ENCODE peak calls at places on chromosomes 16 and 17, in nine cellular contexts. One of them, this sample, is unnamed.

GRCh38 chr16:66946974-66947301 is 11.6 kb downstream of the CES2 start:
- DNase-seq in AG10803: no peak
- DNase-seq in WTC11: no peak
- DNase-seq in transverse colon: no peak
- DNase-seq in B cell: no peak
- DNase-seq in HCT116: no peak
- DNase-seq in cardiac fibroblast: no peak
- DNase-seq in pancreas: no peak
- DNase-seq in PC-9: no peak
- DNase-seq in this sample: no peak

GRCh38 chr16:23398987-23399805 is 53.8 kb downstream of the COG7 start:
- DNase-seq in AG10803: no peak
- DNase-seq in WTC11: peak; percentile 82
- DNase-seq in transverse colon: no peak
- DNase-seq in B cell: no peak
- DNase-seq in HCT116: no peak
- DNase-seq in cardiac fibroblast: peak; percentile 9
- DNase-seq in pancreas: no peak
- DNase-seq in PC-9: no peak
- DNase-seq in this sample: no peak

GRCh38 chr16:86304868-86305267 is 205.5 kb upstream of the FOXF1 start:
- DNase-seq in AG10803: no peak
- DNase-seq in WTC11: no peak
- DNase-seq in transverse colon: no peak
- DNase-seq in B cell: no peak
- DNase-seq in HCT116: no peak
- DNase-seq in cardiac fibroblast: no peak
- DNase-seq in pancreas: no peak
- DNase-seq in PC-9: no peak
- DNase-seq in this sample: no peak

GRCh38 chr17:79985951-79986391 is 49.7 kb downstream of the TBC1D16 start:
- DNase-seq in AG10803: no peak
- DNase-seq in WTC11: no peak
- DNase-seq in transverse colon: no peak
- DNase-seq in B cell: no peak
- DNase-seq in HCT116: no peak
- DNase-seq in cardiac fibroblast: no peak
- DNase-seq in pancreas: peak; percentile 13
- DNase-seq in PC-9: no peak
- DNase-seq in this sample: no peak

GRCh38 chr17:81456091-81456490 is 56.5 kb downstream of the ACTG1 start:
- DNase-seq in AG10803: no peak
- DNase-seq in WTC11: no peak
- DNase-seq in transverse colon: no peak
- DNase-seq in B cell: no peak
- DNase-seq in HCT116: no peak
- DNase-seq in cardiac fibroblast: no peak
- DNase-seq in pancreas: no peak
- DNase-seq in PC-9: no peak
- DNase-seq in this sample: no peak

GRCh38 chr17:10172241-10172741 is 26.1 kb downstream of the GAS7 start:
- DNase-seq in AG10803: peak; percentile 75
- DNase-seq in WTC11: no peak
- DNase-seq in transverse colon: no peak
- DNase-seq in B cell: peak; percentile 53
- DNase-seq in HCT116: no peak
- DNase-seq in cardiac fibroblast: peak; percentile 25
- DNase-seq in pancreas: no peak
- DNase-seq in PC-9: no peak
- DNase-seq in this sample: peak; percentile 47

GRCh38 chr17:58384900-58385299 is 32.4 kb downstream of the RNF43 start:
- DNase-seq in AG10803: no peak
- DNase-seq in WTC11: no peak
- DNase-seq in transverse colon: no peak
- DNase-seq in B cell: no peak
- DNase-seq in HCT116: no peak
- DNase-seq in cardiac fibroblast: no peak
- DNase-seq in pancreas: no peak
- DNase-seq in PC-9: no peak
- DNase-seq in this sample: no peak

GRCh38 chr17:19762515-19762961 is 14.4 kb upstream of the ALDH3A1 start:
- DNase-seq in AG10803: peak; percentile 56
- DNase-seq in WTC11: peak; percentile 92
- DNase-seq in transverse colon: peak; percentile 60
- DNase-seq in B cell: peak; percentile 64
- DNase-seq in HCT116: no peak
- DNase-seq in cardiac fibroblast: peak; percentile 68
- DNase-seq in pancreas: no peak
- DNase-seq in PC-9: peak; percentile 79
- DNase-seq in this sample: peak; percentile 80

GRCh38 chr16:86962913-86963312 is 354.3 kb downstream of the C16orf95 start:
- DNase-seq in AG10803: no peak
- DNase-seq in WTC11: no peak
- DNase-seq in transverse colon: no peak
- DNase-seq in B cell: no peak
- DNase-seq in HCT116: no peak
- DNase-seq in cardiac fibroblast: no peak
- DNase-seq in pancreas: no peak
- DNase-seq in PC-9: no peak
- DNase-seq in this sample: no peak

GRCh38 chr16:57834936-57835335 is 32.6 kb upstream of the KIFC3 start:
- DNase-seq in AG10803: no peak
- DNase-seq in WTC11: no peak
- DNase-seq in transverse colon: no peak
- DNase-seq in B cell: no peak
- DNase-seq in HCT116: no peak
- DNase-seq in cardiac fibroblast: no peak
- DNase-seq in pancreas: no peak
- DNase-seq in PC-9: no peak
- DNase-seq in this sample: no peak

GRCh38 chr17:79393358-79394038 is 217.4 kb downstream of the RBFOX3 start:
- DNase-seq in AG10803: peak; percentile 45
- DNase-seq in WTC11: peak; percentile 93
- DNase-seq in transverse colon: peak; percentile 80
- DNase-seq in B cell: peak; percentile 77
- DNase-seq in HCT116: peak; percentile 37
- DNase-seq in cardiac fibroblast: peak; percentile 75
- DNase-seq in pancreas: peak; percentile 93
- DNase-seq in PC-9: peak; percentile 74
- DNase-seq in this sample: peak; percentile 88

GRCh38 chr16:11234884-11235702 is 20.9 kb downstream of the SOCS1 start:
- DNase-seq in AG10803: no peak
- DNase-seq in WTC11: no peak
- DNase-seq in transverse colon: no peak
- DNase-seq in B cell: no peak
- DNase-seq in HCT116: no peak
- DNase-seq in cardiac fibroblast: no peak
- DNase-seq in pancreas: no peak
- DNase-seq in PC-9: no peak
- DNase-seq in this sample: no peak

GRCh38 chr17:80248894-80249710 is 11.6 kb upstream of the RNF213 start:
- DNase-seq in AG10803: no peak
- DNase-seq in WTC11: no peak
- DNase-seq in transverse colon: no peak
- DNase-seq in B cell: no peak
- DNase-seq in HCT116: no peak
- DNase-seq in cardiac fibroblast: no peak
- DNase-seq in pancreas: peak; percentile 60
- DNase-seq in PC-9: no peak
- DNase-seq in this sample: no peak

GRCh38 chr17:21005803-21006202 is 37.0 kb downstream of the USP22 start:
- DNase-seq in AG10803: no peak
- DNase-seq in WTC11: no peak
- DNase-seq in transverse colon: no peak
- DNase-seq in B cell: no peak
- DNase-seq in HCT116: no peak
- DNase-seq in cardiac fibroblast: no peak
- DNase-seq in pancreas: no peak
- DNase-seq in PC-9: no peak
- DNase-seq in this sample: no peak

GRCh38 chr17:29610395-29610794 is 12.3 kb downstream of the CORO6 start:
- DNase-seq in AG10803: no peak
- DNase-seq in WTC11: no peak
- DNase-seq in transverse colon: no peak
- DNase-seq in B cell: no peak
- DNase-seq in HCT116: no peak
- DNase-seq in cardiac fibroblast: no peak
- DNase-seq in pancreas: no peak
- DNase-seq in PC-9: no peak
- DNase-seq in this sample: no peak

GRCh38 chr17:2212328-2212981 is 91.1 kb downstream of the SMG6 start:
- DNase-seq in AG10803: peak; percentile 95
- DNase-seq in WTC11: no peak
- DNase-seq in transverse colon: no peak
- DNase-seq in B cell: no peak
- DNase-seq in HCT116: no peak
- DNase-seq in cardiac fibroblast: peak; percentile 82
- DNase-seq in pancreas: no peak
- DNase-seq in PC-9: no peak
- DNase-seq in this sample: no peak

GRCh38 chr17:45405250-45406086 is 27.2 kb downstream of the ARHGAP27 start:
- DNase-seq in AG10803: no peak
- DNase-seq in WTC11: peak; percentile 100
- DNase-seq in transverse colon: peak; percentile 89
- DNase-seq in B cell: no peak
- DNase-seq in HCT116: no peak
- DNase-seq in cardiac fibroblast: no peak
- DNase-seq in pancreas: no peak
- DNase-seq in PC-9: no peak
- DNase-seq in this sample: no peak

GRCh38 chr16:76946879-76947278 is 244.1 kb upstream of the MON1B start:
- DNase-seq in AG10803: peak; percentile 51
- DNase-seq in WTC11: no peak
- DNase-seq in transverse colon: no peak
- DNase-seq in B cell: no peak
- DNase-seq in HCT116: peak; percentile 2
- DNase-seq in cardiac fibroblast: peak; percentile 75
- DNase-seq in pancreas: no peak
- DNase-seq in PC-9: no peak
- DNase-seq in this sample: no peak

GRCh38 chr17:65029605-65030308 is 26.8 kb downstream of the GNA13 start:
- DNase-seq in AG10803: no peak
- DNase-seq in WTC11: no peak
- DNase-seq in transverse colon: no peak
- DNase-seq in B cell: no peak
- DNase-seq in HCT116: no peak
- DNase-seq in cardiac fibroblast: no peak
- DNase-seq in pancreas: no peak
- DNase-seq in PC-9: no peak
- DNase-seq in this sample: no peak

GRCh38 chr17:65030618-65031017 is 25.9 kb downstream of the GNA13 start:
- DNase-seq in AG10803: no peak
- DNase-seq in WTC11: no peak
- DNase-seq in transverse colon: no peak
- DNase-seq in B cell: no peak
- DNase-seq in HCT116: no peak
- DNase-seq in cardiac fibroblast: no peak
- DNase-seq in pancreas: no peak
- DNase-seq in PC-9: no peak
- DNase-seq in this sample: no peak

GRCh38 chr17:65028537-65028843 is 28.1 kb downstream of the GNA13 start:
- DNase-seq in AG10803: no peak
- DNase-seq in WTC11: no peak
- DNase-seq in transverse colon: no peak
- DNase-seq in B cell: no peak
- DNase-seq in HCT116: no peak
- DNase-seq in cardiac fibroblast: no peak
- DNase-seq in pancreas: no peak
- DNase-seq in PC-9: no peak
- DNase-seq in this sample: no peak

GRCh38 chr17:65025288-65025687 is 31.3 kb downstream of the GNA13 start:
- DNase-seq in AG10803: no peak
- DNase-seq in WTC11: no peak
- DNase-seq in transverse colon: no peak
- DNase-seq in B cell: no peak
- DNase-seq in HCT116: no peak
- DNase-seq in cardiac fibroblast: no peak
- DNase-seq in pancreas: no peak
- DNase-seq in PC-9: no peak
- DNase-seq in this sample: no peak

DNA sequence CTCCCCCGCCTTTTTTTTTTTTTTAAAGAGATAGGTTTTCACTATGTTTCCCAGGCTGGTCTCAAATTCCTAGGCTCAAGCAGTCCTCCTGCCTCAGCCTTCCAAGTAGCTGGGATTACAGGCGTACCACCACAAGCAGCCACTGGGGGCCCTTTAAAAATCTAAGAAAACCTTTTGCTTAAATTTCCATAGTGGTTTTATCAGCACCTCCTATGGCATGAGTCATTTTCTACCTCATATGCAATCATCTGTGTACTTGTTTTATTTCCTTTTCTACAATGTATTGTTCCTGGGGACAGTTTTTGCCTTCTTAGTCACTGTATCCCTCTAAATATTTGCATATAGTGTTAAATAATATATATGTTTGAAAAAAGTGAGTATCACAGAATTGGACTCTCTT is 29.2 kb downstream of the GNA13 start:
- DNase-seq in AG10803: peak; percentile 48
- DNase-seq in WTC11: peak; percentile 41
- DNase-seq in transverse colon: no peak
- DNase-seq in B cell: peak; percentile 54
- DNase-seq in HCT116: peak; percentile 65
- DNase-seq in cardiac fibroblast: peak; percentile 76
- DNase-seq in pancreas: no peak
- DNase-seq in PC-9: peak; percentile 47
- DNase-seq in this sample: peak; percentile 75
- TF ChIP-seq CTCF in AG10803: peak; percentile 40
- TF ChIP-seq CTCF in WTC11: peak; percentile 29
- TF ChIP-seq CTCF in transverse colon: no peak
- TF ChIP-seq CTCF in B cell: peak; percentile 74
- TF ChIP-seq CTCF in HCT116: peak; percentile 16
- TF ChIP-seq CTCF in cardiac fibroblast: peak; percentile 54
- TF ChIP-seq CTCF in pancreas: no peak
- TF ChIP-seq CTCF in PC-9: peak; percentile 70
- TF ChIP-seq CTCF in this sample: peak; percentile 14

GRCh38 chr17:66344473-66344872 is 42.1 kb downstream of the PRKCA start:
- DNase-seq in AG10803: no peak
- DNase-seq in WTC11: no peak
- DNase-seq in transverse colon: no peak
- DNase-seq in B cell: no peak
- DNase-seq in HCT116: no peak
- DNase-seq in cardiac fibroblast: no peak
- DNase-seq in pancreas: no peak
- DNase-seq in PC-9: no peak
- DNase-seq in this sample: no peak
- TF ChIP-seq CTCF in AG10803: no peak
- TF ChIP-seq CTCF in WTC11: no peak
- TF ChIP-seq CTCF in transverse colon: no peak
- TF ChIP-seq CTCF in B cell: no peak
- TF ChIP-seq CTCF in HCT116: no peak
- TF ChIP-seq CTCF in cardiac fibroblast: no peak
- TF ChIP-seq CTCF in pancreas: no peak
- TF ChIP-seq CTCF in PC-9: no peak
- TF ChIP-seq CTCF in this sample: no peak

GRCh38 chr17:73595068-73595865 is 49.0 kb downstream of the SDK2 start:
- DNase-seq in AG10803: peak; percentile 62
- DNase-seq in WTC11: peak; percentile 85
- DNase-seq in transverse colon: peak; percentile 45
- DNase-seq in B cell: peak; percentile 45
- DNase-seq in HCT116: no peak
- DNase-seq in cardiac fibroblast: no peak
- DNase-seq in pancreas: no peak
- DNase-seq in PC-9: no peak
- DNase-seq in this sample: peak; percentile 53
- TF ChIP-seq CTCF in AG10803: peak; percentile 40
- TF ChIP-seq CTCF in WTC11: peak; percentile 75
- TF ChIP-seq CTCF in transverse colon: peak; percentile 46
- TF ChIP-seq CTCF in B cell: peak; percentile 42
- TF ChIP-seq CTCF in HCT116: peak; percentile 53
- TF ChIP-seq CTCF in cardiac fibroblast: no peak
- TF ChIP-seq CTCF in pancreas: no peak
- TF ChIP-seq CTCF in PC-9: no peak
- TF ChIP-seq CTCF in this sample: peak; percentile 10

GRCh38 chr17:74383140-74383539 is 15.8 kb downstream of the GPR142 start:
- DNase-seq in AG10803: no peak
- DNase-seq in WTC11: no peak
- DNase-seq in transverse colon: no peak
- DNase-seq in B cell: no peak
- DNase-seq in HCT116: no peak
- DNase-seq in cardiac fibroblast: no peak
- DNase-seq in pancreas: peak; percentile 27
- DNase-seq in PC-9: no peak
- DNase-seq in this sample: no peak
- TF ChIP-seq CTCF in AG10803: no peak
- TF ChIP-seq CTCF in WTC11: no peak
- TF ChIP-seq CTCF in transverse colon: no peak
- TF ChIP-seq CTCF in B cell: no peak
- TF ChIP-seq CTCF in HCT116: no peak
- TF ChIP-seq CTCF in cardiac fibroblast: no peak
- TF ChIP-seq CTCF in pancreas: no peak
- TF ChIP-seq CTCF in PC-9: no peak
- TF ChIP-seq CTCF in this sample: no peak

This sample was measured in GM13976.